ENCODE peak calls at places on chromosomes 5 and 9, in ten cellular contexts. One of them, this sample, is unnamed.

GRCh38 chr9:130561056-130561455 is 18.3 kb upstream of the FUBP3 start:
- DNase-seq in smooth muscle cell of the brain vasculature: no peak
- DNase-seq in NCI-H1930: no peak
- DNase-seq in D721Med: no peak
- DNase-seq in stimulated activated CD4-positive, alpha-beta T cell treated with anti-CD3 and anti-CD28 coated beads, Interleukin-2, amount 100 ng/mL, for 48 hours: no peak
- DNase-seq in left kidney: peak; percentile 79
- DNase-seq in C1 segment of cervical spinal cord: no peak
- DNase-seq in retina: no peak
- DNase-seq in A549: no peak
- DNase-seq in epithelial cell of esophagus: peak; percentile 94
- DNase-seq in this sample: no peak

GRCh38 chr5:180521101-180521500 is 26.9 kb downstream of the CNOT6 start:
- DNase-seq in smooth muscle cell of the brain vasculature: no peak
- DNase-seq in NCI-H1930: no peak
- DNase-seq in D721Med: no peak
- DNase-seq in stimulated activated CD4-positive, alpha-beta T cell treated with anti-CD3 and anti-CD28 coated beads, Interleukin-2, amount 100 ng/mL, for 48 hours: no peak
- DNase-seq in left kidney: no peak
- DNase-seq in C1 segment of cervical spinal cord: no peak
- DNase-seq in retina: no peak
- DNase-seq in A549: no peak
- DNase-seq in epithelial cell of esophagus: peak; percentile 62
- DNase-seq in this sample: no peak

GRCh38 chr5:116075117-116075910 is 9.5 kb upstream of the COMMD10 start:
- DNase-seq in smooth muscle cell of the brain vasculature: no peak
- DNase-seq in NCI-H1930: no peak
- DNase-seq in D721Med: no peak
- DNase-seq in stimulated activated CD4-positive, alpha-beta T cell treated with anti-CD3 and anti-CD28 coated beads, Interleukin-2, amount 100 ng/mL, for 48 hours: no peak
- DNase-seq in left kidney: peak; percentile 75
- DNase-seq in C1 segment of cervical spinal cord: no peak
- DNase-seq in retina: no peak
- DNase-seq in A549: no peak
- DNase-seq in epithelial cell of esophagus: no peak
- DNase-seq in this sample: no peak

GRCh38 chr9:79917417-79917816 is 345.7 kb downstream of the TLE4 start:
- DNase-seq in smooth muscle cell of the brain vasculature: no peak
- DNase-seq in NCI-H1930: no peak
- DNase-seq in D721Med: no peak
- DNase-seq in stimulated activated CD4-positive, alpha-beta T cell treated with anti-CD3 and anti-CD28 coated beads, Interleukin-2, amount 100 ng/mL, for 48 hours: no peak
- DNase-seq in left kidney: no peak
- DNase-seq in C1 segment of cervical spinal cord: no peak
- DNase-seq in retina: peak; percentile 37
- DNase-seq in A549: no peak
- DNase-seq in epithelial cell of esophagus: no peak
- DNase-seq in this sample: no peak

GRCh38 chr5:43627028-43627427 is 24.0 kb downstream of the NNT start:
- DNase-seq in smooth muscle cell of the brain vasculature: no peak
- DNase-seq in NCI-H1930: peak; percentile 65
- DNase-seq in D721Med: no peak
- DNase-seq in stimulated activated CD4-positive, alpha-beta T cell treated with anti-CD3 and anti-CD28 coated beads, Interleukin-2, amount 100 ng/mL, for 48 hours: no peak
- DNase-seq in left kidney: peak; percentile 47
- DNase-seq in C1 segment of cervical spinal cord: no peak
- DNase-seq in retina: no peak
- DNase-seq in A549: peak; percentile 81
- DNase-seq in epithelial cell of esophagus: peak; percentile 75
- DNase-seq in this sample: no peak

GRCh38 chr5:38008198-38008597 is 168.4 kb upstream of the GDNF start:
- DNase-seq in smooth muscle cell of the brain vasculature: no peak
- DNase-seq in NCI-H1930: no peak
- DNase-seq in D721Med: no peak
- DNase-seq in stimulated activated CD4-positive, alpha-beta T cell treated with anti-CD3 and anti-CD28 coated beads, Interleukin-2, amount 100 ng/mL, for 48 hours: no peak
- DNase-seq in left kidney: peak; percentile 28
- DNase-seq in C1 segment of cervical spinal cord: no peak
- DNase-seq in retina: no peak
- DNase-seq in A549: no peak
- DNase-seq in epithelial cell of esophagus: no peak
- DNase-seq in this sample: no peak

GRCh38 chr9:18366184-18366583 is 107.8 kb upstream of the ADAMTSL1 start:
- DNase-seq in smooth muscle cell of the brain vasculature: no peak
- DNase-seq in NCI-H1930: no peak
- DNase-seq in D721Med: no peak
- DNase-seq in stimulated activated CD4-positive, alpha-beta T cell treated with anti-CD3 and anti-CD28 coated beads, Interleukin-2, amount 100 ng/mL, for 48 hours: no peak
- DNase-seq in left kidney: no peak
- DNase-seq in C1 segment of cervical spinal cord: no peak
- DNase-seq in retina: no peak
- DNase-seq in A549: no peak
- DNase-seq in epithelial cell of esophagus: no peak
- DNase-seq in this sample: no peak

GRCh38 chr5:125103459-125103858 is 357.0 kb upstream of the ZNF608 start:
- DNase-seq in smooth muscle cell of the brain vasculature: no peak
- DNase-seq in NCI-H1930: no peak
- DNase-seq in D721Med: no peak
- DNase-seq in stimulated activated CD4-positive, alpha-beta T cell treated with anti-CD3 and anti-CD28 coated beads, Interleukin-2, amount 100 ng/mL, for 48 hours: no peak
- DNase-seq in left kidney: no peak
- DNase-seq in C1 segment of cervical spinal cord: no peak
- DNase-seq in retina: no peak
- DNase-seq in A549: no peak
- DNase-seq in epithelial cell of esophagus: no peak
- DNase-seq in this sample: no peak

GRCh38 chr5:78500028-78500427 is 139.6 kb downstream of the SCAMP1 start:
- DNase-seq in smooth muscle cell of the brain vasculature: no peak
- DNase-seq in NCI-H1930: no peak
- DNase-seq in D721Med: no peak
- DNase-seq in stimulated activated CD4-positive, alpha-beta T cell treated with anti-CD3 and anti-CD28 coated beads, Interleukin-2, amount 100 ng/mL, for 48 hours: no peak
- DNase-seq in left kidney: no peak
- DNase-seq in C1 segment of cervical spinal cord: no peak
- DNase-seq in retina: no peak
- DNase-seq in A549: no peak
- DNase-seq in epithelial cell of esophagus: no peak
- DNase-seq in this sample: no peak

GRCh38 chr5:150487199-150488061 is 20.5 kb upstream of the NDST1 start:
- DNase-seq in smooth muscle cell of the brain vasculature: no peak
- DNase-seq in NCI-H1930: no peak
- DNase-seq in D721Med: no peak
- DNase-seq in stimulated activated CD4-positive, alpha-beta T cell treated with anti-CD3 and anti-CD28 coated beads, Interleukin-2, amount 100 ng/mL, for 48 hours: no peak
- DNase-seq in left kidney: peak; percentile 53
- DNase-seq in C1 segment of cervical spinal cord: no peak
- DNase-seq in retina: no peak
- DNase-seq in A549: peak; percentile 56
- DNase-seq in epithelial cell of esophagus: peak; percentile 72
- DNase-seq in this sample: no peak

GRCh38 chr9:124869986-124870560 is 8.1 kb downstream of the ARPC5L start:
- DNase-seq in smooth muscle cell of the brain vasculature: no peak
- DNase-seq in NCI-H1930: no peak
- DNase-seq in D721Med: no peak
- DNase-seq in stimulated activated CD4-positive, alpha-beta T cell treated with anti-CD3 and anti-CD28 coated beads, Interleukin-2, amount 100 ng/mL, for 48 hours: peak; percentile 83
- DNase-seq in left kidney: peak; percentile 71
- DNase-seq in C1 segment of cervical spinal cord: no peak
- DNase-seq in retina: no peak
- DNase-seq in A549: no peak
- DNase-seq in epithelial cell of esophagus: peak; percentile 48
- DNase-seq in this sample: no peak

GRCh38 chr5:147509710-147510651 is at the start of gene DPYSL3:
- DNase-seq in smooth muscle cell of the brain vasculature: no peak
- DNase-seq in NCI-H1930: peak; percentile 50
- DNase-seq in D721Med: no peak
- DNase-seq in stimulated activated CD4-positive, alpha-beta T cell treated with anti-CD3 and anti-CD28 coated beads, Interleukin-2, amount 100 ng/mL, for 48 hours: no peak
- DNase-seq in left kidney: peak; percentile 89
- DNase-seq in C1 segment of cervical spinal cord: peak; percentile 7
- DNase-seq in retina: peak; percentile 90
- DNase-seq in A549: peak; percentile 73
- DNase-seq in epithelial cell of esophagus: peak; percentile 70
- DNase-seq in this sample: peak; percentile 58

GRCh38 chr9:125631391-125632085 is 75.5 kb downstream of the MAPKAP1 start:
- DNase-seq in smooth muscle cell of the brain vasculature: peak; percentile 35
- DNase-seq in NCI-H1930: no peak
- DNase-seq in D721Med: no peak
- DNase-seq in stimulated activated CD4-positive, alpha-beta T cell treated with anti-CD3 and anti-CD28 coated beads, Interleukin-2, amount 100 ng/mL, for 48 hours: no peak
- DNase-seq in left kidney: peak; percentile 64
- DNase-seq in C1 segment of cervical spinal cord: no peak
- DNase-seq in retina: no peak
- DNase-seq in A549: peak; percentile 57
- DNase-seq in epithelial cell of esophagus: peak; percentile 52
- DNase-seq in this sample: peak; percentile 37

GRCh38 chr5:83654427-83654994 is 66.1 kb downstream of the HAPLN1 start:
- DNase-seq in smooth muscle cell of the brain vasculature: no peak
- DNase-seq in NCI-H1930: no peak
- DNase-seq in D721Med: no peak
- DNase-seq in stimulated activated CD4-positive, alpha-beta T cell treated with anti-CD3 and anti-CD28 coated beads, Interleukin-2, amount 100 ng/mL, for 48 hours: no peak
- DNase-seq in left kidney: no peak
- DNase-seq in C1 segment of cervical spinal cord: no peak
- DNase-seq in retina: no peak
- DNase-seq in A549: no peak
- DNase-seq in epithelial cell of esophagus: peak; percentile 4
- DNase-seq in this sample: no peak

GRCh38 chr5:67299317-67299716 is 102.7 kb upstream of the CD180 start:
- DNase-seq in smooth muscle cell of the brain vasculature: no peak
- DNase-seq in NCI-H1930: no peak
- DNase-seq in D721Med: no peak
- DNase-seq in stimulated activated CD4-positive, alpha-beta T cell treated with anti-CD3 and anti-CD28 coated beads, Interleukin-2, amount 100 ng/mL, for 48 hours: no peak
- DNase-seq in left kidney: no peak
- DNase-seq in C1 segment of cervical spinal cord: no peak
- DNase-seq in retina: no peak
- DNase-seq in A549: no peak
- DNase-seq in epithelial cell of esophagus: no peak
- DNase-seq in this sample: no peak

GRCh38 chr9:124800306-124801259 is 23.6 kb downstream of the OLFML2A start:
- DNase-seq in smooth muscle cell of the brain vasculature: no peak
- DNase-seq in NCI-H1930: no peak
- DNase-seq in D721Med: no peak
- DNase-seq in stimulated activated CD4-positive, alpha-beta T cell treated with anti-CD3 and anti-CD28 coated beads, Interleukin-2, amount 100 ng/mL, for 48 hours: no peak
- DNase-seq in left kidney: no peak
- DNase-seq in C1 segment of cervical spinal cord: no peak
- DNase-seq in retina: no peak
- DNase-seq in A549: no peak
- DNase-seq in epithelial cell of esophagus: peak; percentile 45
- DNase-seq in this sample: peak; percentile 19

GRCh38 chr9:97766092-97766491 is 69.0 kb upstream of the XPA start:
- DNase-seq in smooth muscle cell of the brain vasculature: no peak
- DNase-seq in NCI-H1930: no peak
- DNase-seq in D721Med: no peak
- DNase-seq in stimulated activated CD4-positive, alpha-beta T cell treated with anti-CD3 and anti-CD28 coated beads, Interleukin-2, amount 100 ng/mL, for 48 hours: no peak
- DNase-seq in left kidney: no peak
- DNase-seq in C1 segment of cervical spinal cord: no peak
- DNase-seq in retina: no peak
- DNase-seq in A549: no peak
- DNase-seq in epithelial cell of esophagus: peak; percentile 70
- DNase-seq in this sample: no peak

GRCh38 chr5:132422720-132423442 is 53.4 kb downstream of the SLC22A5 start:
- DNase-seq in smooth muscle cell of the brain vasculature: no peak
- DNase-seq in NCI-H1930: no peak
- DNase-seq in D721Med: no peak
- DNase-seq in stimulated activated CD4-positive, alpha-beta T cell treated with anti-CD3 and anti-CD28 coated beads, Interleukin-2, amount 100 ng/mL, for 48 hours: no peak
- DNase-seq in left kidney: peak; percentile 32
- DNase-seq in C1 segment of cervical spinal cord: no peak
- DNase-seq in retina: no peak
- DNase-seq in A549: peak; percentile 22
- DNase-seq in epithelial cell of esophagus: peak; percentile 39
- DNase-seq in this sample: no peak

GRCh38 chr9:137956688-137957385 is 79.3 kb downstream of the CACNA1B start:
- DNase-seq in smooth muscle cell of the brain vasculature: no peak
- DNase-seq in NCI-H1930: no peak
- DNase-seq in D721Med: no peak
- DNase-seq in stimulated activated CD4-positive, alpha-beta T cell treated with anti-CD3 and anti-CD28 coated beads, Interleukin-2, amount 100 ng/mL, for 48 hours: no peak
- DNase-seq in left kidney: no peak
- DNase-seq in C1 segment of cervical spinal cord: no peak
- DNase-seq in retina: no peak
- DNase-seq in A549: peak; percentile 22
- DNase-seq in epithelial cell of esophagus: no peak
- DNase-seq in this sample: no peak

GRCh38 chr9:113345693-113346092 is 3.6 kb upstream of the BSPRY start:
- DNase-seq in smooth muscle cell of the brain vasculature: no peak
- DNase-seq in NCI-H1930: no peak
- DNase-seq in D721Med: no peak
- DNase-seq in stimulated activated CD4-positive, alpha-beta T cell treated with anti-CD3 and anti-CD28 coated beads, Interleukin-2, amount 100 ng/mL, for 48 hours: no peak
- DNase-seq in left kidney: no peak
- DNase-seq in C1 segment of cervical spinal cord: no peak
- DNase-seq in retina: no peak
- DNase-seq in A549: no peak
- DNase-seq in epithelial cell of esophagus: no peak
- DNase-seq in this sample: no peak

GRCh38 chr9:119533509-119533908 is 164.3 kb upstream of the BRINP1 start:
- DNase-seq in smooth muscle cell of the brain vasculature: no peak
- DNase-seq in NCI-H1930: no peak
- DNase-seq in D721Med: no peak
- DNase-seq in stimulated activated CD4-positive, alpha-beta T cell treated with anti-CD3 and anti-CD28 coated beads, Interleukin-2, amount 100 ng/mL, for 48 hours: no peak
- DNase-seq in left kidney: peak; percentile 89
- DNase-seq in C1 segment of cervical spinal cord: no peak
- DNase-seq in retina: peak; percentile 20
- DNase-seq in A549: no peak
- DNase-seq in epithelial cell of esophagus: no peak
- DNase-seq in this sample: no peak

GRCh38 chr5:171483453-171484177 is 64.2 kb downstream of the FGF18 start:
- DNase-seq in smooth muscle cell of the brain vasculature: no peak
- DNase-seq in NCI-H1930: no peak
- DNase-seq in D721Med: no peak
- DNase-seq in stimulated activated CD4-positive, alpha-beta T cell treated with anti-CD3 and anti-CD28 coated beads, Interleukin-2, amount 100 ng/mL, for 48 hours: no peak
- DNase-seq in left kidney: no peak
- DNase-seq in C1 segment of cervical spinal cord: no peak
- DNase-seq in retina: peak; percentile 31
- DNase-seq in A549: no peak
- DNase-seq in epithelial cell of esophagus: no peak
- DNase-seq in this sample: no peak

GRCh38 chr9:134975253-134975652 is 57.5 kb upstream of the FCN1 start:
- DNase-seq in smooth muscle cell of the brain vasculature: no peak
- DNase-seq in NCI-H1930: no peak
- DNase-seq in D721Med: no peak
- DNase-seq in stimulated activated CD4-positive, alpha-beta T cell treated with anti-CD3 and anti-CD28 coated beads, Interleukin-2, amount 100 ng/mL, for 48 hours: no peak
- DNase-seq in left kidney: no peak
- DNase-seq in C1 segment of cervical spinal cord: no peak
- DNase-seq in retina: no peak
- DNase-seq in A549: no peak
- DNase-seq in epithelial cell of esophagus: no peak
- DNase-seq in this sample: no peak

GRCh38 chr9:115883467-115884329 is 269.9 kb upstream of the PAPPA start:
- DNase-seq in smooth muscle cell of the brain vasculature: no peak
- DNase-seq in NCI-H1930: peak; percentile 11
- DNase-seq in D721Med: no peak
- DNase-seq in stimulated activated CD4-positive, alpha-beta T cell treated with anti-CD3 and anti-CD28 coated beads, Interleukin-2, amount 100 ng/mL, for 48 hours: no peak
- DNase-seq in left kidney: peak; percentile 69
- DNase-seq in C1 segment of cervical spinal cord: no peak
- DNase-seq in retina: peak; percentile 18
- DNase-seq in A549: peak; percentile 88
- DNase-seq in epithelial cell of esophagus: peak; percentile 78
- DNase-seq in this sample: no peak

GRCh38 chr5:139391570-139392323 is 2.0 kb upstream of the MZB1 start:
- DNase-seq in smooth muscle cell of the brain vasculature: no peak
- DNase-seq in NCI-H1930: no peak
- DNase-seq in D721Med: peak; percentile 16
- DNase-seq in stimulated activated CD4-positive, alpha-beta T cell treated with anti-CD3 and anti-CD28 coated beads, Interleukin-2, amount 100 ng/mL, for 48 hours: no peak
- DNase-seq in left kidney: no peak
- DNase-seq in C1 segment of cervical spinal cord: no peak
- DNase-seq in retina: no peak
- DNase-seq in A549: peak; percentile 81
- DNase-seq in epithelial cell of esophagus: peak; percentile 96
- DNase-seq in this sample: no peak

GRCh38 chr5:82793808-82794419 is 283.3 kb downstream of the TMEM167A start:
- DNase-seq in smooth muscle cell of the brain vasculature: no peak
- DNase-seq in NCI-H1930: no peak
- DNase-seq in D721Med: no peak
- DNase-seq in stimulated activated CD4-positive, alpha-beta T cell treated with anti-CD3 and anti-CD28 coated beads, Interleukin-2, amount 100 ng/mL, for 48 hours: peak; percentile 52
- DNase-seq in left kidney: peak; percentile 27
- DNase-seq in C1 segment of cervical spinal cord: no peak
- DNase-seq in retina: no peak
- DNase-seq in A549: peak; percentile 36
- DNase-seq in epithelial cell of esophagus: peak; percentile 47
- DNase-seq in this sample: peak; percentile 3

GRCh38 chr5:166907314-166907713 is 1384.1 kb upstream of the WWC1 start:
- DNase-seq in smooth muscle cell of the brain vasculature: no peak
- DNase-seq in NCI-H1930: no peak
- DNase-seq in D721Med: no peak
- DNase-seq in stimulated activated CD4-positive, alpha-beta T cell treated with anti-CD3 and anti-CD28 coated beads, Interleukin-2, amount 100 ng/mL, for 48 hours: no peak
- DNase-seq in left kidney: no peak
- DNase-seq in C1 segment of cervical spinal cord: no peak
- DNase-seq in retina: no peak
- DNase-seq in A549: no peak
- DNase-seq in epithelial cell of esophagus: peak; percentile 44
- DNase-seq in this sample: no peak

GRCh38 chr9:14674630-14675029 is 18.6 kb downstream of the ZDHHC21 start:
- DNase-seq in smooth muscle cell of the brain vasculature: no peak
- DNase-seq in NCI-H1930: no peak
- DNase-seq in D721Med: no peak
- DNase-seq in stimulated activated CD4-positive, alpha-beta T cell treated with anti-CD3 and anti-CD28 coated beads, Interleukin-2, amount 100 ng/mL, for 48 hours: no peak
- DNase-seq in left kidney: no peak
- DNase-seq in C1 segment of cervical spinal cord: no peak
- DNase-seq in retina: no peak
- DNase-seq in A549: no peak
- DNase-seq in epithelial cell of esophagus: no peak
- DNase-seq in this sample: no peak